ENCODE peak calls at places on chromosomes 12 and 14, in ten cellular contexts. Y is H7; O is Right ventricle myocardium superior; D is NCI-H1092; C is SW 1271; Z is stimulated activated CD4-positive, alpha-beta T cell treated with anti-CD3 and anti-CD28 coated beads, Interleukin-1b, Interleukin-23, amount 100 ng/mL, for 24 hours; N is H54; I is nephron progenitor cell; L is astrocyte; S is cardiac muscle cell. Q is an unnamed sample.

GRCh38 chr12:627863-628805 is 35.1 kb downstream of the NINJ2 start:
- DNase-seq in Z (no peak), I (peak), Y (no peak), C (no peak), S (no peak), L (no peak), N (no peak), D (no peak), O (no peak), Q (no peak)

GRCh38 chr12:125185740-125186470 is 120.7 kb downstream of the AACS start:
- DNase-seq in D (no peak), O (peak), C (no peak), S (peak), I (peak), L (peak), N (peak), Y (peak), Z (peak), Q (no peak)

GRCh38 chr12:57823131-57823907 is 4.8 kb upstream of the AVIL start:
- DNase-seq in L (no peak), D (no peak), Y (no peak), Z (no peak), I (no peak), C (no peak), S (no peak), N (no peak), O (no peak), Q (no peak)

GRCh38 chr14:65134651-65135579 is 32.6 kb upstream of the MAX start:
- DNase-seq in N (no peak), O (no peak), S (no peak), D (no peak), L (peak), I (no peak), Y (no peak), C (no peak), Z (no peak), Q (no peak)

GRCh38 chr14:56156096-56156495 is 37.9 kb downstream of the PELI2 start:
- DNase-seq in D (no peak), L (no peak), N (no peak), Z (no peak), I (no peak), Y (no peak), C (no peak), O (no peak), S (no peak), Q (no peak)

GRCh38 chr12:58034712-58035111 is 93.3 kb downstream of the ATP23 start:
- DNase-seq in N (no peak), Z (no peak), D (no peak), S (no peak), Y (no peak), L (no peak), O (no peak), C (no peak), I (no peak), Q (peak)

GRCh38 chr14:81392052-81392451 is 8.1 kb downstream of the STON2 start:
- DNase-seq in C (no peak), O (no peak), N (no peak), I (no peak), L (no peak), Z (no peak), S (no peak), D (no peak), Y (no peak), Q (no peak)

GRCh38 chr14:85617799-85618198 is 87.9 kb downstream of the FLRT2 start:
- DNase-seq in Z (no peak), L (no peak), N (no peak), I (no peak), S (no peak), Y (no peak), C (no peak), D (no peak), O (no peak), Q (no peak)

GRCh38 chr12:122665349-122665748 is 37.8 kb downstream of the HCAR2 start:
- DNase-seq in O (no peak), N (no peak), I (no peak), L (no peak), Z (no peak), Y (no peak), S (no peak), C (no peak), D (no peak), Q (no peak)

GRCh38 chr14:80781968-80782367 is 159.6 kb downstream of the CEP128 start:
- DNase-seq in Y (no peak), O (no peak), Z (no peak), N (no peak), I (no peak), D (no peak), S (no peak), L (peak), C (no peak), Q (no peak)

GRCh38 chr12:9751204-9752144 is 9.2 kb downstream of the CD69 start:
- DNase-seq in C (no peak), N (peak), Y (no peak), Z (no peak), L (no peak), O (no peak), I (no peak), D (no peak), S (peak), Q (no peak)

GRCh38 chr12:51051787-51052186 is 3.7 kb downstream of the LETMD1 start:
- DNase-seq in Y (no peak), O (no peak), N (no peak), Z (no peak), L (no peak), I (no peak), D (no peak), S (no peak), C (no peak), Q (no peak)